ENCODE peak calls at places on chromosomes 1 and 21, in nine cellular contexts. B, Z, P, L, D, S, U, R and Y are unnamed samples.
A peak's percentile ranks its signal among the peaks of the same experiment; 100 is the strongest.

GRCh38 chr1:211589782-211590721 is 11.1 kb upstream of the SLC30A1 start:
- DNase-seq in B (peak; percentile 95), Z (no peak), P (peak; percentile 64), L (peak; percentile 43), D (no peak), S (peak; percentile 89), U (no peak), R (no peak), Y (peak; percentile 87)

GRCh38 chr1:11784993-11785769 is 20.6 kb downstream of the MTHFR start:
- DNase-seq in B (peak; percentile 46), Z (peak; percentile 45), P (peak; percentile 74), L (no peak), D (peak; percentile 62), S (peak; percentile 93), U (no peak), R (peak; percentile 3), Y (peak; percentile 61)

GRCh38 chr1:145972580-145972979 is 8.1 kb downstream of the POLR3GL start:
- DNase-seq in B (no peak), Z (no peak), P (no peak), L (no peak), D (no peak), S (no peak), U (no peak), R (no peak), Y (no peak)

GRCh38 chr1:238608139-238608538 is 717.4 kb upstream of the ZP4 start:
- DNase-seq in B (no peak), Z (no peak), P (no peak), L (no peak), D (no peak), S (no peak), U (no peak), R (no peak), Y (no peak)

GRCh38 chr1:197096137-197096536 is 29.1 kb upstream of the F13B start:
- DNase-seq in B (no peak), Z (no peak), P (no peak), L (no peak), D (no peak), S (no peak), U (no peak), R (no peak), Y (peak; percentile 13)

GRCh38 chr1:79041666-79042065 is 35.1 kb upstream of the ADGRL4 start:
- DNase-seq in B (no peak), Z (no peak), P (no peak), L (no peak), D (no peak), S (no peak), U (no peak), R (no peak), Y (no peak)

GRCh38 chr1:9859252-9860014 is 35.7 kb upstream of the CLSTN1 start:
- DNase-seq in B (no peak), Z (no peak), P (no peak), L (no peak), D (no peak), S (no peak), U (no peak), R (no peak), Y (peak; percentile 18)

GRCh38 chr21:33403128-33403785 is at the start of gene IFNGR2:
- DNase-seq in B (no peak), Z (no peak), P (no peak), L (no peak), D (peak; percentile 54), S (peak; percentile 93), U (no peak), R (no peak), Y (peak; percentile 52)

GRCh38 chr1:15881961-15882360 is 34.5 kb downstream of the SPEN start:
- DNase-seq in B (no peak), Z (no peak), P (no peak), L (no peak), D (no peak), S (no peak), U (no peak), R (no peak), Y (no peak)

GRCh38 chr1:63888984-63889383 is 115.2 kb downstream of the ROR1 start:
- DNase-seq in B (peak; percentile 70), Z (no peak), P (no peak), L (no peak), D (no peak), S (no peak), U (no peak), R (no peak), Y (no peak)

GRCh38 chr1:48661726-48662483 is 114.8 kb downstream of the BEND5 start:
- DNase-seq in B (no peak), Z (no peak), P (peak; percentile 22), L (no peak), D (no peak), S (no peak), U (no peak), R (no peak), Y (no peak)

GRCh38 chr1:8540266-8540926 is 222.5 kb downstream of the SLC45A1 start:
- DNase-seq in B (peak; percentile 45), Z (no peak), P (peak; percentile 39), L (no peak), D (no peak), S (no peak), U (no peak), R (no peak), Y (peak; percentile 89)

GRCh38 chr1:234326493-234327366 is 46.5 kb upstream of the COA6 start:
- DNase-seq in B (peak; percentile 72), Z (peak; percentile 70), P (peak; percentile 31), L (peak; percentile 61), D (peak; percentile 63), S (no peak), U (peak; percentile 55), R (peak; percentile 24), Y (peak; percentile 57)

GRCh38 chr1:228150458-228151169 is 884 bp downstream of the GJC2 start:
- DNase-seq in B (no peak), Z (no peak), P (peak; percentile 39), L (peak; percentile 44), D (no peak), S (no peak), U (no peak), R (no peak), Y (peak; percentile 55)

GRCh38 chr1:3981261-3981660 is 81.2 kb upstream of the C1orf174 start:
- DNase-seq in B (no peak), Z (no peak), P (no peak), L (no peak), D (no peak), S (peak; percentile 34), U (no peak), R (no peak), Y (no peak)

GRCh38 chr1:169835647-169836046 is 40.9 kb upstream of the METTL18 start:
- DNase-seq in B (no peak), Z (no peak), P (no peak), L (no peak), D (no peak), S (no peak), U (no peak), R (no peak), Y (no peak)

GRCh38 chr1:204438628-204439027 is 27.0 kb upstream of the PPP1R15B start:
- DNase-seq in B (peak; percentile 98), Z (peak; percentile 26), P (peak; percentile 97), L (no peak), D (no peak), S (no peak), U (no peak), R (no peak), Y (peak; percentile 97)

GRCh38 chr1:15411593-15412487 is 2.2 kb downstream of the EFHD2 start:
- DNase-seq in B (no peak), Z (peak; percentile 72), P (peak; percentile 51), L (no peak), D (peak; percentile 97), S (peak; percentile 96), U (no peak), R (peak; percentile 68), Y (peak; percentile 16)

GRCh38 chr21:16358021-16358420 is 628.2 kb downstream of the USP25 start:
- DNase-seq in B (no peak), Z (no peak), P (no peak), L (no peak), D (no peak), S (no peak), U (no peak), R (no peak), Y (peak; percentile 36)

GRCh38 chr1:115452600-115453329 is 114.7 kb upstream of the NGF start:
- DNase-seq in B (no peak), Z (no peak), P (no peak), L (no peak), D (no peak), S (no peak), U (no peak), R (no peak), Y (no peak)

GRCh38 chr1:31417148-31417547 is 4.1 kb downstream of the SERINC2 start:
- DNase-seq in B (no peak), Z (no peak), P (no peak), L (no peak), D (no peak), S (no peak), U (no peak), R (no peak), Y (no peak)